ENCODE peak calls at places on chromosome 20, in eight cellular contexts. X is IMR-90; I is neuronal stem cell; M is cardiac muscle cell; H is right atrium auricular region; O is pancreas; Q is CD8-positive, alpha-beta memory T cell; J is CD8-positive, alpha-beta T cell. K is an unnamed sample.

GRCh38 chr20:40689100-40689942 is at the start of gene MAFB:
- DNase-seq in X (peak; percentile 71), I (peak; percentile 91), M (peak; percentile 95), H (peak; percentile 96), O (peak; percentile 97), Q (no peak), J (no peak), K (peak; percentile 90)

GRCh38 chr20:7010584-7010983 is 243.1 kb downstream of the BMP2 start:
- DNase-seq in X (no peak), I (no peak), M (no peak), H (no peak), O (no peak), Q (no peak), J (no peak), K (no peak)

GRCh38 chr20:1894951-1895673 is at the start of gene SIRPA:
- DNase-seq in X (peak; percentile 64), I (peak; percentile 45), M (peak; percentile 80), H (no peak), O (peak; percentile 74), Q (no peak), J (no peak), K (peak; percentile 31)

GRCh38 chr20:64258071-64258823 is 2.7 kb downstream of the PCMTD2 start:
- DNase-seq in X (no peak), I (no peak), M (no peak), H (no peak), O (no peak), Q (no peak), J (peak; percentile 7), K (no peak)

GRCh38 chr20:4465855-4466545 is 255.7 kb upstream of the PRND start:
- DNase-seq in X (peak; percentile 20), I (no peak), M (no peak), H (no peak), O (no peak), Q (no peak), J (no peak), K (no peak)

GRCh38 chr20:52552181-52552872 is 360.7 kb upstream of the ZFP64 start:
- DNase-seq in X (peak; percentile 66), I (no peak), M (no peak), H (no peak), O (no peak), Q (no peak), J (no peak), K (no peak)

GRCh38 chr20:13545755-13546154 is 93.0 kb downstream of the TASP1 start:
- DNase-seq in X (no peak), I (no peak), M (peak; percentile 2), H (no peak), O (no peak), Q (no peak), J (no peak), K (no peak)

GRCh38 chr20:20611165-20611564 is 101.3 kb downstream of the RALGAPA2 start:
- DNase-seq in X (no peak), I (no peak), M (no peak), H (no peak), O (no peak), Q (no peak), J (no peak), K (no peak)

GRCh38 chr20:24662286-24662685 is 192.9 kb downstream of the SYNDIG1 start:
- DNase-seq in X (no peak), I (no peak), M (no peak), H (no peak), O (no peak), Q (no peak), J (no peak), K (no peak)

GRCh38 chr20:24165336-24166126 is 177.0 kb upstream of the GGTLC1 start:
- DNase-seq in X (no peak), I (no peak), M (no peak), H (no peak), O (no peak), Q (no peak), J (no peak), K (no peak)

GRCh38 chr20:47785900-47786762 is 850 bp upstream of the SULF2 start:
- DNase-seq in X (peak; percentile 71), I (peak; percentile 83), M (peak; percentile 85), H (peak; percentile 79), O (peak; percentile 73), Q (no peak), J (no peak), K (peak; percentile 88)

GRCh38 chr20:14245368-14245970 is 91.9 kb downstream of the FLRT3 start:
- DNase-seq in X (peak; percentile 35), I (no peak), M (peak; percentile 45), H (no peak), O (no peak), Q (no peak), J (no peak), K (no peak)

GRCh38 chr20:3129094-3129493 is 30.6 kb downstream of the FASTKD5 start:
- DNase-seq in X (no peak), I (no peak), M (no peak), H (no peak), O (no peak), Q (no peak), J (no peak), K (no peak)

GRCh38 chr20:3123542-3123941 is 36.1 kb downstream of the FASTKD5 start:
- DNase-seq in X (no peak), I (no peak), M (no peak), H (no peak), O (no peak), Q (no peak), J (no peak), K (no peak)

GRCh38 chr20:3130051-3130600 is 29.5 kb downstream of the FASTKD5 start:
- DNase-seq in X (no peak), I (no peak), M (no peak), H (no peak), O (no peak), Q (no peak), J (no peak), K (no peak)

GRCh38 chr20:3128585-3128984 is 31.1 kb downstream of the FASTKD5 start:
- DNase-seq in X (no peak), I (no peak), M (no peak), H (no peak), O (no peak), Q (no peak), J (no peak), K (no peak)

DNA sequence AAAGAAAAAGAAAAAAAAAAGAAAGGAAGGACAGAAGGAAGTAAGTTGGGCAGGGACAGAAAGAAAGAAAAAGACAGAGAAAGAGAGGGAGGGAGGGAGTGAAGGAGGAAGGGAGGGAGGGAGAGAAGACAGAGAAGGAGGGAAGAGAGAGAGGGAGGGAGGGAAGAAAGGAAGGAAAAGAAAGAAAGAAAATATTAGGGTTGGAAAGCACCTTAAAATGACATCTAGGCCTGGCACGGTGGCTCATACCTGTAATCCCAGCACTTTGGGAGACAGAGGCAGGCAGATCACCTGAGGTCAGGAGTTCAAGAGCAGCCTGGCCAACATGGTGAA is 33.2 kb downstream of the FASTKD5 start:
- DNase-seq in X (no peak), I (no peak), M (no peak), H (no peak), O (no peak), Q (no peak), J (no peak), K (no peak)
- H3K4me1 ChIP-seq in X (no peaks in the 10 kb centered on the region), I (no peaks in the 10 kb centered on the region), M (no peaks in the 10 kb centered on the region), H (peaks cover 20% of the 10 kb centered on the region), O (no peaks in the 10 kb centered on the region), Q (peaks cover 24% of the 10 kb centered on the region), J (peaks cover 24% of the 10 kb centered on the region), K (no peaks in the 10 kb centered on the region)

DNA sequence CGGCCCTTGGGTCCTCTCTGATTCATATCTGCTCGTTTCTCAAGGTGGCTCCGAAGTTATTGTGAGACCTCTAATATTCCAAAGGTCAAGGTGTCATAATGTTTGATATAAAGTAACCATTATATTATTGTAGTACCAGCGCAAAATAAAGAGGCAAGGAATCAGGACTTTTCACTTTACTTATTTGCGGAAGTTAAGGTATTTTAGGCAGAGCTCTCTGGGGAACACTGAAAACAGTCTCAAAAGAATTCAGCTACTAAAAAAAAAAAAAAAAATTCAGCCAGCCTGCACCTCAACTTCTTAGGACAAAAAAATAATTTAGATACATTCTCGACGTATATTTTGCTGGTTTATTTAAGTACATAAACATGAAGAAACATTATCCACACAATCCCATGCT is 2.4 kb downstream of the OSER1 start:
- DNase-seq in X (no peak), I (no peak), M (no peak), H (peak; percentile 18), O (no peak), Q (no peak), J (no peak), K (no peak)
- H3K4me1 ChIP-seq in X (peaks cover 12% of the 10 kb centered on the region), I (peaks cover 17% of the 10 kb centered on the region), M (peaks cover 38% of the 10 kb centered on the region), H (peaks cover 71% of the 10 kb centered on the region), O (peaks cover 47% of the 10 kb centered on the region), Q (peaks cover 47% of the 10 kb centered on the region), J (peaks cover 38% of the 10 kb centered on the region), K (peaks cover 14% of the 10 kb centered on the region)

DNA sequence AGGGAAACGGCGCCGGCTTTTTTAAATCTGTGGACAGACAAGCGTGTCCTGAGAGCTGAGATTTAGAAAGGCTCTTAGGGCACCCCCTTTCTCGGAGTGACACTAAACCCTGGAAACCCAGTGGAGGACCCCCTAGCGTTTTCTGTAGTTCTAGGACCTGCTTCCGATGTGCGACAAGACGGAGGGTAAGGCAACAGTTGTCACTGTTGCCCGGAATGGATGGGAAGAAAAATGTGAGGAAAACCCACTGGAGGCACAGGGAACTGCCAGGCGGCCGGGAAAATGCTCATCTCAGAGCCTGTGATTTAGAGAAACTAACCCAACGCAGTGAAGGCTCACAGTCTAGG is 551 bp upstream of the ATP5F1E start:
- DNase-seq in X (peak; percentile 27), I (no peak), M (no peak), H (no peak), O (no peak), Q (no peak), J (no peak), K (no peak)
- H3K4me1 ChIP-seq in X (peaks cover 6% of the 10 kb centered on the region), I (peaks cover 45% of the 10 kb centered on the region), M (peaks cover 24% of the 10 kb centered on the region), H (peaks cover 42% of the 10 kb centered on the region), O (peaks cover 16% of the 10 kb centered on the region), Q (peaks cover 39% of the 10 kb centered on the region), J (peaks cover 51% of the 10 kb centered on the region), K (peaks cover 31% of the 10 kb centered on the region)

GRCh38 chr20:45355685-45356084 is 7.3 kb upstream of the SYS1 start:
- DNase-seq in X (no peak), I (no peak), M (no peak), H (no peak), O (no peak), Q (no peak), J (no peak), K (no peak)

GRCh38 chr20:45361794-45362193 is 1.2 kb upstream of the SYS1 start:
- DNase-seq in X (no peak), I (no peak), M (no peak), H (no peak), O (no peak), Q (no peak), J (no peak), K (no peak)

GRCh38 chr20:45358282-45359068 is 4.5 kb upstream of the SYS1 start:
- DNase-seq in X (peak; percentile 73), I (no peak), M (no peak), H (peak; percentile 93), O (no peak), Q (no peak), J (no peak), K (no peak)

GRCh38 chr20:45359406-45360148 is 3.4 kb upstream of the SYS1 start:
- DNase-seq in X (no peak), I (no peak), M (no peak), H (no peak), O (no peak), Q (no peak), J (no peak), K (no peak)

DNA sequence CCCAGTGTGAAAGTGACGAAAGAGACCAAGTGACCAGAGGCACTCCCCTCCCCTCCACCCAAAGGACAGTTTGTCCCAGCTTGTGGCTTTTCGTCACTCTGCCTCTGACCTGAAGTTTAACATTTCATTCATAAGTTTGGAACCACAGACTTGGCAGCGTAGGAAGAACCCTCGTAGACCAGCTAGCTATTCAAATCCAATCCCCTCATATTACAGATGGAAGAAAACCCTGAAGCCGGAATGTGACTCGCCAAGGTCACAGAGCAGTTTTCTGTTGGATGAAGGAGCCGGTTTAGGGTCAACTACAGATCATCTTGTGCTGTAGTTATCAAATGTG is 3.9 kb upstream of the SYS1 start:
- DNase-seq in X (peak; percentile 44), I (no peak), M (no peak), H (peak; percentile 85), O (no peak), Q (no peak), J (no peak), K (no peak)
- H3K4me1 ChIP-seq in X (peaks cover 32% of the 10 kb centered on the region), I (peaks cover 3% of the 10 kb centered on the region), M (peaks cover 20% of the 10 kb centered on the region), H (peaks cover 56% of the 10 kb centered on the region), O (peaks cover 12% of the 10 kb centered on the region), Q (peaks cover 9% of the 10 kb centered on the region), J (peaks cover 5% of the 10 kb centered on the region), K (peaks cover 22% of the 10 kb centered on the region)